ENCODE peak calls at places on chromosomes 12 and 14, in four cellular contexts. T, F, D and J are unnamed samples.

GRCh38 chr14:75523771-75524171 is 1.5 kb downstream of the BATF start:
- DNase-seq in T (peak; percentile 38), F (no peak), D (no peak), J (no peak)

GRCh38 chr12:131018221-131018620 is 64.5 kb downstream of the ADGRD1 start:
- DNase-seq in T (no peak), F (no peak), D (no peak), J (no peak)

GRCh38 chr14:44639986-44640385 is 132.9 kb upstream of the FSCB start:
- DNase-seq in T (no peak), F (no peak), D (no peak), J (no peak)

GRCh38 chr12:2183556-2184541 is 131.1 kb downstream of the CACNA1C start:
- DNase-seq in T (peak; percentile 50), F (no peak), D (no peak), J (no peak)

GRCh38 chr14:101087614-101088394 is 184.3 kb upstream of the RTL1 start:
- DNase-seq in T (no peak), F (no peak), D (no peak), J (no peak)

GRCh38 chr12:96986883-96987523 is 79.9 kb downstream of the NEDD1 start:
- DNase-seq in T (no peak), F (peak; percentile 27), D (no peak), J (no peak)

GRCh38 chr12:52418576-52419110 is 12.5 kb upstream of the KRT82 start:
- DNase-seq in T (no peak), F (no peak), D (no peak), J (no peak)

GRCh38 chr12:10511756-10512355 is 6.2 kb downstream of the EIF2S3B start:
- DNase-seq in T (no peak), F (no peak), D (no peak), J (no peak)

GRCh38 chr12:19222566-19222965 is 93.0 kb downstream of the PLEKHA5 start:
- DNase-seq in T (no peak), F (no peak), D (no peak), J (no peak)

GRCh38 chr14:105211086-105211757 is 30.1 kb upstream of the NUDT14 start:
- DNase-seq in T (no peak), F (no peak), D (no peak), J (peak; percentile 24)

GRCh38 chr12:67705394-67706370 is 57.1 kb downstream of the DYRK2 start:
- DNase-seq in T (no peak), F (no peak), D (no peak), J (no peak)

GRCh38 chr12:89636054-89636775 is 72.4 kb downstream of the ATP2B1 start:
- DNase-seq in T (no peak), F (no peak), D (no peak), J (no peak)

GRCh38 chr14:62645649-62646048 is 399.6 kb downstream of the KCNH5 start:
- DNase-seq in T (no peak), F (no peak), D (no peak), J (no peak)

GRCh38 chr14:87679094-87679493 is 313.9 kb downstream of the GALC start:
- DNase-seq in T (no peak), F (no peak), D (no peak), J (no peak)

GRCh38 chr12:112270673-112271072 is 111.6 kb downstream of the HECTD4 start:
- DNase-seq in T (no peak), F (no peak), D (no peak), J (no peak)

GRCh38 chr14:41154143-41154807 is 452.4 kb upstream of the LRFN5 start:
- DNase-seq in T (no peak), F (no peak), D (no peak), J (no peak)

GRCh38 chr14:39179042-39179441 is 4.0 kb downstream of the PNN start:
- DNase-seq in T (no peak), F (no peak), D (no peak), J (no peak)

GRCh38 chr14:95314609-95315008 is 5.1 kb downstream of the CLMN start:
- DNase-seq in T (no peak), F (no peak), D (no peak), J (no peak)

GRCh38 chr12:61538951-61539350 is 721.3 kb upstream of the USP15 start:
- DNase-seq in T (no peak), F (peak; percentile 26), D (no peak), J (no peak)

GRCh38 chr14:22539831-22540230 is 49.2 kb downstream of the DAD1 start:
- DNase-seq in T (no peak), F (no peak), D (no peak), J (no peak)

GRCh38 chr14:101458536-101459391 is 102.5 kb upstream of the DIO3 start:
- DNase-seq in T (no peak), F (no peak), D (no peak), J (no peak)

GRCh38 chr14:54354968-54355641 is 41.7 kb upstream of the CDKN3 start:
- DNase-seq in T (no peak), F (no peak), D (no peak), J (no peak)

GRCh38 chr12:48988030-48988649 is 10.0 kb downstream of the WNT1 start:
- DNase-seq in T (no peak), F (no peak), D (peak; percentile 82), J (peak; percentile 67)

GRCh38 chr12:29692237-29692636 is 91.5 kb downstream of the TMTC1 start:
- DNase-seq in T (no peak), F (no peak), D (no peak), J (no peak)

GRCh38 chr14:103680491-103681231 is 34.6 kb downstream of the XRCC3 start:
- DNase-seq in T (no peak), F (no peak), D (no peak), J (no peak)

GRCh38 chr14:103675957-103676356 is 39.3 kb downstream of the XRCC3 start:
- DNase-seq in T (no peak), F (no peak), D (no peak), J (no peak)

GRCh38 chr14:103679351-103679750 is 35.9 kb downstream of the XRCC3 start:
- DNase-seq in T (no peak), F (peak; percentile 3), D (no peak), J (peak; percentile 22)

GRCh38 chr14:103676881-103677675 is 38.2 kb downstream of the XRCC3 start:
- DNase-seq in T (no peak), F (no peak), D (no peak), J (no peak)
- H3K36me3 ChIP-seq in T (no peaks in the 10 kb centered on the region), F (peaks cover 65% of the 10 kb centered on the region), D (peaks cover 72% of the 10 kb centered on the region), J (peaks cover 48% of the 10 kb centered on the region)

GRCh38 chr14:50529288-50530179 is 2.8 kb downstream of the MAP4K5 start:
- DNase-seq in T (no peak), F (no peak), D (no peak), J (no peak)
- H3K4me3 ChIP-seq in T (no peak overlapping the region), F (no peak overlapping the region), D (no peak overlapping the region), J (no peak overlapping the region)

GRCh38 chr12:24997496-24997895 is 48.6 kb upstream of the BCAT1 start:
- DNase-seq in T (no peak), F (no peak), D (no peak), J (no peak)
- H3K4me1 ChIP-seq in T (no peaks in the 10 kb centered on the region), F (no peaks in the 10 kb centered on the region), D (peaks cover 12% of the 10 kb centered on the region), J (peaks cover 12% of the 10 kb centered on the region)

DNA sequence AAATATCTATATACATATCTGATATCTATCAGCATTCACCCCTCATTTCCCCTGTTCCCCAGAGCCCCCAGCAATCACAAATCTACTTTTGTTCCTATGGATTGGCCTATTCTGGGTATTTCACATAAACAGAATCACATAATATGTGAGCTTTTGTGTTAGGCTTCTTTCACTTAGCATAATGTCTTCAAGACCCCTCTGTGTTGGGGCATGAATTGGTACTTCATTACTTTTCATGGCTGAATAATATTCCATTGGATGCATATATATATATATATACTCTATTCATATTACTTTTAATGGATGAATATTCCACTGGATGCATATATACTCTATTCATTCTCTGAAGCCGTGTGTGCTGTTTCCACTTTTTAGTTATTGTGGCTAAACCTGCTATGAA is 28.7 kb downstream of the CAMKK2 start:
- DNase-seq in T (no peak), F (no peak), D (no peak), J (no peak)
- H3K36me3 ChIP-seq in T (no peaks in the 10 kb centered on the region), F (peaks cover 20% of the 10 kb centered on the region), D (peaks cover 5% of the 10 kb centered on the region), J (peaks cover 15% of the 10 kb centered on the region)